ENCODE peak calls at places on chromosomes 16 and 17, in seven cellular contexts. I is IMR-90, O is H9, L is neuronal stem cell, N is mesenchymal stem cell, G is H1, M is trophoblast cell. H is an unnamed sample.

GRCh38 chr17:38881600-38882191 is 11.8 kb downstream of the LASP1 start:
- DNase-seq in I (peak), N (peak), O (peak), G (no peak), L (no peak), M (no peak), H (no peak)

GRCh38 chr16:86692476-86692875 is 114.1 kb downstream of the FOXL1 start:
- DNase-seq in G (no peak), M (no peak), O (no peak), L (no peak), I (no peak), N (no peak), H (no peak)

GRCh38 chr16:66834746-66835145 is 4.0 kb upstream of the NAE1 start:
- DNase-seq in N (no peak), I (no peak), G (no peak), M (no peak), L (no peak), O (no peak), H (no peak)

GRCh38 chr17:79000396-79001189 is 9.0 kb downstream of the CANT1 start:
- DNase-seq in N (no peak), I (no peak), L (no peak), G (no peak), O (no peak), M (no peak), H (no peak)

GRCh38 chr17:18380471-18381157 is 3.0 kb downstream of the EVPLL start:
- DNase-seq in G (no peak), I (no peak), O (peak), L (no peak), M (no peak), N (no peak), H (no peak)

GRCh38 chr16:30342751-30343490 is 12.2 kb downstream of the CD2BP2 start:
- DNase-seq in G (no peak), M (no peak), I (no peak), O (peak), L (no peak), N (no peak), H (no peak)

GRCh38 chr17:76585048-76585648 is 512 bp downstream of the ST6GALNAC2 start:
- DNase-seq in O (peak), M (peak), L (peak), G (no peak), N (peak), I (no peak), H (peak)

GRCh38 chr17:2736956-2737355 is 12.5 kb downstream of the CCDC92B start:
- DNase-seq in M (no peak), L (no peak), N (peak), G (no peak), I (no peak), O (no peak), H (no peak)

GRCh38 chr17:76539631-76540271 is at the start of gene PRCD:
- DNase-seq in I (no peak), O (peak), L (no peak), M (no peak), G (no peak), N (peak), H (peak)

GRCh38 chr17:10114931-10115535 is 83.4 kb downstream of the GAS7 start:
- DNase-seq in O (no peak), M (peak), G (no peak), N (peak), I (peak), L (no peak), H (peak)

GRCh38 chr17:65473363-65473762 is 88.1 kb downstream of the AXIN2 start:
- DNase-seq in M (peak), O (no peak), L (no peak), G (no peak), N (no peak), I (no peak), H (no peak)

GRCh38 chr16:81627024-81627423 is 152.1 kb upstream of the PLCG2 start:
- DNase-seq in L (no peak), M (no peak), O (no peak), N (peak), G (no peak), I (peak), H (no peak)

GRCh38 chr17:18017958-18018357 is 21.0 kb downstream of the ATPAF2 start:
- DNase-seq in L (no peak), N (peak), I (peak), O (no peak), M (no peak), G (no peak), H (no peak)

GRCh38 chr17:1323336-1323735 is 43.9 kb downstream of the TRARG1 start:
- DNase-seq in O (no peak), G (no peak), N (no peak), L (no peak), M (no peak), I (no peak), H (peak)

GRCh38 chr17:76740329-76741118 is 2.6 kb downstream of the MFSD11 start:
- DNase-seq in N (peak), M (no peak), I (peak), O (no peak), G (no peak), L (no peak), H (no peak)

GRCh38 chr16:57723170-57723569 is 12.4 kb upstream of the KATNB1 start:
- DNase-seq in O (peak), I (no peak), G (no peak), M (peak), N (peak), L (no peak), H (peak)

GRCh38 chr16:27311449-27311831 is 2.3 kb upstream of the IL4R start:
- DNase-seq in M (no peak), G (no peak), L (no peak), N (no peak), I (peak), O (no peak), H (no peak)

GRCh38 chr17:82372591-82373452 is 1.3 kb downstream of the UTS2R start:
- DNase-seq in I (no peak), N (no peak), L (no peak), O (no peak), M (peak), G (no peak), H (peak)

GRCh38 chr17:40936976-40937375 is 470 bp downstream of the KRT23 start:
- DNase-seq in M (no peak), N (no peak), I (no peak), O (peak), G (no peak), L (no peak), H (peak)

GRCh38 chr16:3857189-3858013 is 23.1 kb downstream of the CREBBP start:
- DNase-seq in G (no peak), O (no peak), L (no peak), N (peak), I (peak), M (peak), H (no peak)

GRCh38 chr17:4605826-4606225 is 21.5 kb downstream of the SMTNL2 start:
- DNase-seq in I (peak), M (peak), L (no peak), G (no peak), N (peak), O (no peak), H (no peak)

GRCh38 chr16:67421030-67421429 is 4.8 kb upstream of the ZDHHC1 start:
- DNase-seq in I (no peak), L (no peak), G (no peak), N (no peak), O (peak), M (no peak), H (peak)

GRCh38 chr16:47285001-47285400 is 141.3 kb upstream of the NETO2 start:
- DNase-seq in L (no peak), O (no peak), M (peak), G (no peak), I (no peak), N (no peak), H (no peak)

GRCh38 chr17:79777166-79777843 is 643 bp upstream of the CBX2 start:
- DNase-seq in O (peak), I (peak), N (peak), G (no peak), M (no peak), L (peak), H (peak)

GRCh38 chr17:45946841-45947256 is 52.2 kb upstream of the STH start:
- DNase-seq in M (no peak), G (no peak), I (no peak), L (no peak), O (no peak), N (peak), H (no peak)

GRCh38 chr17:83065660-83066542 is 13.5 kb upstream of the METRNL start:
- DNase-seq in N (no peak), L (no peak), O (no peak), G (no peak), M (no peak), I (no peak), H (no peak)

GRCh38 chr16:29791845-29792797 is 1.6 kb downstream of the KIF22 start:
- DNase-seq in I (no peak), O (no peak), N (no peak), G (no peak), L (no peak), M (no peak), H (no peak)

GRCh38 chr16:48317614-48318013 is 67.6 kb downstream of the SIAH1 start:
- DNase-seq in N (peak), M (peak), I (peak), O (no peak), L (no peak), G (no peak), H (peak)

GRCh38 chr17:43545383-43545632 is 832 bp downstream of the ETV4 start:
- DNase-seq in G (no peak), L (no peak), O (no peak), M (peak), N (no peak), I (peak), H (no peak)

GRCh38 chr17:4789701-4789950 is 862 bp downstream of the GLTPD2 start:
- DNase-seq in O (no peak), G (no peak), L (no peak), N (no peak), I (no peak), M (peak), H (no peak)

GRCh38 chr17:77489898-77490265 is 349.1 kb downstream of the SEC14L1 start:
- DNase-seq in G (no peak), M (no peak), I (no peak), L (no peak), O (no peak), N (no peak), H (no peak)

GRCh38 chr17:33463887-33464286 is 170.8 kb upstream of the ASIC2 start:
- DNase-seq in M (peak), N (peak), O (peak), L (no peak), G (no peak), I (no peak), H (no peak)

GRCh38 chr17:28326114-28326513 is 7.1 kb downstream of the TMEM97 start:
- DNase-seq in O (peak), I (no peak), N (no peak), M (peak), G (no peak), L (no peak), H (no peak)

GRCh38 chr17:19331134-19331533 is 31.4 kb downstream of the B9D1 start:
- DNase-seq in O (no peak), I (peak), N (peak), L (no peak), G (no peak), M (peak), H (no peak)

GRCh38 chr16:23423496-23424049 is 29.4 kb downstream of the COG7 start:
- DNase-seq in M (peak), G (no peak), O (no peak), L (no peak), I (peak), N (peak), H (no peak)

GRCh38 chr16:50555892-50556673 is 7.9 kb downstream of the NKD1 start:
- DNase-seq in O (no peak), L (no peak), M (no peak), G (no peak), I (no peak), N (no peak), H (no peak)
- H2BK120ac ChIP-seq in O (no peak), L (no peak), M (no peak), G (no peak), I (no peak), N (no peak), H (no peak)

DNA sequence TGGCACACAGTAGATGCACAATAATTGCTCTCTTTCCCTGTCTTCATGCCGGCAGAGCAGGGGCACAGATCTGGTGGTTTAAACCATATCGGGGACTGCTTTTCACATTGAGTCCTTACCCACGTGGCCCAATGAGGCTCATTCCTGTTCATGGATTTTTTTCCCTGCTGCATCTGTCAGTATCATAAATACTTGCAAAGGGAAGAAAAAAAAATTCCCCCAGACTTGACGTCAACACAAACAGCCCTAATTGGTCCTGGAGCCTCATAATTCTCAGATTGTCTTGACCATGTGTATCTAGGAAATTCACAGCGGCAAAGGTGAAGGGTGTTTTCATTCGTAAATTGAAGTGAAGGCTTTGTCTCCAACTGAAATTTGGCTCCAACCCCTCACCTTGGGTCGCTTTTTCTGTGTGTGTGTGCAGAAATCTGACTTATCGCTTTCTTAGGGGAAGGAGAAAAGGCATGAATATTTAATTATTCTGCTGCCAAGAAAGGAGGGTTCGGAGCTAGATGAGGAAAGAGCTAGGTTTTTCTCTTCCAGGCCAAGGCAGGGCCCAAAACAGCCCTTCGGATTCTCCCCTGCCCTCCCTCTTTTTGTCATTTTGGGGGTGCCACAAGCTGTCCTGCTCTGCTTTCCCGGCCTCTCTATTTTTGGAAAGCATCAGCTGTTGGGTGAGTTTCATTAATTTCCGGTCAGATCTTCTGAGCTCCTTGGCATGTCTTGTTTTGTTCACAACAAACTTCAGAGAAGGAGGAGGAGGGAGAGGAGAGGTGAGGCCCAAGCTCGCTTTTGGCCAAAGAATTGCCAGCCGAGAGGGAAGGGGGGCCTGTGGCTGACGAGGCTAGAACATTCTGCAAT is 17.8 kb upstream of the CIBAR2 start:
- DNase-seq in G (no peak), N (peak), I (peak), M (no peak), L (no peak), O (no peak), H (no peak)
- H3K4me2 ChIP-seq in G (no peak), N (no peak), I (no peak), M (no peak), L (no peak), O (no peak), H (no peak)

GRCh38 chr17:60398227-60398959 is 6.5 kb upstream of the USP32 start:
- DNase-seq in G (no peak), L (no peak), I (no peak), M (peak), N (no peak), O (no peak), H (no peak)
- H3K9ac ChIP-seq in G (no peak), L (no peak), I (no peak), M (no peak), N (no peak), O (no peak), H (no peak)

DNA sequence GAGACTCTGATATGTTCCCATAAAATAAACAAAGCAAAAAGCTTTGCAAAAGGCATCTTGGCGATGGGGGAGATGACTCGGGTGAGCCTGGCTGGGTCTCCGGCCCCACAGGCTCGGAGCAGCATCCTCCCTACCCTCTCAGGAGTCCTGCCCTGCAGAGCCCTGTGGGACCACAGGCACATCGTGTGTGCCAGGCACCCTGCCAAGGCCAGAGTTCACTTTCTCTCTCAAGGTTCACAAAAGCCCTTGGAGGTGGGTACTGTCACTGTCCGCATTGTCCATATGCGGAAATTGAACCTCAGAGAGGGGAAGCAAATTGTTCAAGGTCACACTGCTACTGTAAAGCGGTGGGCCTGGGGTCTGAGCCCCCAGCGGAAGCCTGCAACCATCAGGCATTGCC is 48.5 kb downstream of the CRISPLD2 start:
- DNase-seq in O (no peak), M (no peak), I (no peak), N (no peak), G (no peak), L (no peak), H (no peak)
- H2BK120ac ChIP-seq in O (no peak), M (no peak), I (no peak), N (no peak), G (no peak), L (no peak), H (no peak)

DNA sequence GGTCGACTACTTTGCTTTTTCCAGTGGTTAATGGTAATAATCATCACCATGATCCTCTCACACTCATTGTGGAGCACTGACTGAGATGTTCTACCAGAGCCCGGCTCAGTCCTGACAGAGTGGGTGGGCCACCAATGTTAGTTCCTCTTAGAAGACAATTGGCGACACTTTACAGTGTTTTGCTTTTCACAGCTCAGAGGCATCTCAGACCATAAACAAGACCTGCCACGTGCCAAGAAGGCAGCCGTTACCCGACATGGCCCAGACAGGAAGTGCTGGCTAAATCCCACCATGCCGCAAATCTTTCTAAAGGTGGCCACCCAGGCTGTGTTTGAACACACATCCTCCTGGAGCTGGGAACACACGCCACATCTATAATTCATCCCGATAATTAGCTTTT is 103.7 kb downstream of the XYLT1 start:
- DNase-seq in I (no peak), N (no peak), L (no peak), M (no peak), O (no peak), G (no peak), H (no peak)
- H3K4me2 ChIP-seq in I (no peak), N (no peak), L (no peak), M (no peak), O (no peak), G (no peak), H (no peak)

DNA sequence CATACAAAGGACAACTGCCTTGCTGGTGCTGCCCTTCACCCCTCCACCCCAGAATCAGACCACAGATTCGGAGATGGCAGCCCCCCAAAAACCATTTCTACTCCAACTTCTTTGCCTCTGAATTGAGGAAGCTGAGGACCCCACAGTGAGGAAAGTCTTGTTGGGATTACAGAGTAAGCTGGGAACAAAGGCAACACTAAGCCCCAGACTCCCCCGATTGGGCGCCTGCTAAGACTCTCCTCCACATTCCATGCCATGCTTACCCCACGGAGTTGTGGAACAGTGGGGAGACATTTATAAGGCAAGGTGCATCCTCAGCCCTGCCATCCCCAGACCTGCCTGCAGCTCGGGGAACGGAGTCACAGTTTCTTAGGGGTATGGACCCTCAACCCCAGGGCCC is 1.9 kb downstream of the GIT1 start:
- DNase-seq in I (no peak), N (no peak), G (no peak), O (no peak), L (no peak), M (no peak), H (no peak)
- H3K9ac ChIP-seq in I (peak), N (peak), G (no peak), O (no peak), L (no peak), M (no peak), H (no peak)

GRCh38 chr16:89422527-89422904 is 67.8 kb downstream of the ANKRD11 start:
- DNase-seq in O (no peak), N (no peak), G (no peak), L (no peak), I (peak), M (peak), H (no peak)
- H2BK120ac ChIP-seq in O (no peak), N (no peak), G (no peak), L (no peak), I (no peak), M (no peak), H (no peak)

H was measured in mesendoderm.